ENCODE peak calls at places on chromosomes 13 and 19, in seven cellular contexts. G is fibroblast of lung; P is central memory CD8-positive, alpha-beta T cell; I is fibroblast of pulmonary artery; K is activated CD8-positive, alpha-beta memory T cell treated with anti-CD3 and anti-CD28 coated beads for 48 hours; T is memory B cell; B is posterior vena cava. U is an unnamed sample.

GRCh38 chr19:39448271-39448670 is 2.9 kb downstream of the SUPT5H start:
- DNase-seq in G (peak), P (no peak), I (no peak), K (no peak), T (peak), B (no peak), U (no peak)

GRCh38 chr13:113947321-113948033 is 26.4 kb downstream of the C13orf46 start:
- DNase-seq in G (no peak), P (no peak), I (peak), K (no peak), T (no peak), B (peak), U (no peak)

GRCh38 chr19:3162418-3163229 is 15.9 kb upstream of the S1PR4 start:
- DNase-seq in G (no peak), P (no peak), I (peak), K (no peak), T (no peak), B (no peak), U (peak)

GRCh38 chr13:60162096-60162495 is 1.6 kb downstream of the DIAPH3 start:
- DNase-seq in G (peak), P (no peak), I (no peak), K (no peak), T (no peak), B (no peak), U (no peak)

GRCh38 chr13:78168981-78169380 is 250.3 kb upstream of the EDNRB start:
- DNase-seq in G (no peak), P (no peak), I (no peak), K (no peak), T (no peak), B (no peak), U (no peak)

GRCh38 chr19:46639356-46640061 is 3.5 kb upstream of the GNG8 start:
- DNase-seq in G (peak), P (no peak), I (peak), K (no peak), T (no peak), B (peak), U (peak)

GRCh38 chr13:107170270-107170931 is 602.5 kb upstream of the ARGLU1 start:
- DNase-seq in G (no peak), P (no peak), I (no peak), K (no peak), T (no peak), B (no peak), U (no peak)

GRCh38 chr13:92354583-92354982 is 872.0 kb upstream of the GPC6 start:
- DNase-seq in G (peak), P (no peak), I (peak), K (no peak), T (no peak), B (no peak), U (no peak)

GRCh38 chr19:38143847-38144246 is 80.2 kb downstream of the DPF1 start:
- DNase-seq in G (no peak), P (no peak), I (no peak), K (no peak), T (no peak), B (no peak), U (no peak)

GRCh38 chr13:73090116-73090811 is 31.5 kb downstream of the KLF5 start:
- DNase-seq in G (peak), P (no peak), I (peak), K (no peak), T (no peak), B (no peak), U (peak)

GRCh38 chr19:12954150-12954962 is 2.7 kb downstream of the GADD45GIP1 start:
- DNase-seq in G (no peak), P (no peak), I (no peak), K (no peak), T (no peak), B (peak), U (no peak)

GRCh38 chr19:53553865-53554791 is 16.2 kb downstream of the ZNF331 start:
- DNase-seq in G (peak), P (peak), I (peak), K (peak), T (peak), B (peak), U (peak)

GRCh38 chr19:1312732-1313694 is 27.3 kb downstream of the EFNA2 start:
- DNase-seq in G (peak), P (no peak), I (peak), K (no peak), T (no peak), B (no peak), U (no peak)

GRCh38 chr19:14410054-14410774 is 8.9 kb downstream of the DDX39A start:
- DNase-seq in G (no peak), P (no peak), I (no peak), K (no peak), T (no peak), B (no peak), U (peak)

GRCh38 chr19:2015611-2015950 is at the start of gene BTBD2:
- DNase-seq in G (peak), P (no peak), I (peak), K (no peak), T (no peak), B (no peak), U (peak)

GRCh38 chr19:43526884-43527859 is at the start of gene ETHE1:
- DNase-seq in G (peak), P (peak), I (peak), K (peak), T (no peak), B (peak), U (peak)

GRCh38 chr19:3615524-3616135 is 9.0 kb upstream of the TBXA2R start:
- DNase-seq in G (no peak), P (no peak), I (no peak), K (no peak), T (no peak), B (peak), U (no peak)

GRCh38 chr13:109780880-109781383 is 5.5 kb downstream of the IRS2 start:
- DNase-seq in G (no peak), P (no peak), I (no peak), K (no peak), T (no peak), B (no peak), U (no peak)

GRCh38 chr19:40798223-40798996 is 581 bp upstream of the EGLN2 start:
- DNase-seq in G (peak), P (peak), I (peak), K (peak), T (peak), B (peak), U (peak)

GRCh38 chr19:7867092-7867844 is 6.9 kb downstream of the PRR36 start:
- DNase-seq in G (no peak), P (no peak), I (no peak), K (no peak), T (no peak), B (no peak), U (no peak)

GRCh38 chr13:63167699-63168337 is 1752.2 kb upstream of the PCDH20 start:
- DNase-seq in G (no peak), P (no peak), I (no peak), K (no peak), T (no peak), B (no peak), U (no peak)

GRCh38 chr13:110929104-110929777 is 14.4 kb upstream of the ANKRD10 start:
- DNase-seq in G (no peak), P (no peak), I (no peak), K (no peak), T (no peak), B (no peak), U (no peak)

GRCh38 chr19:1161716-1162115 is 12.4 kb downstream of the SBNO2 start:
- DNase-seq in G (no peak), P (no peak), I (peak), K (no peak), T (no peak), B (no peak), U (no peak)

GRCh38 chr19:51327066-51327985 is 14.6 kb downstream of the VSIG10L start:
- DNase-seq in G (no peak), P (no peak), I (peak), K (peak), T (no peak), B (peak), U (peak)

GRCh38 chr13:112828082-112828699 is 138.4 kb downstream of the ATP11A start:
- DNase-seq in G (no peak), P (no peak), I (no peak), K (no peak), T (no peak), B (peak), U (no peak)

GRCh38 chr13:27559714-27560113 is 60.6 kb downstream of the LNX2 start:
- DNase-seq in G (no peak), P (no peak), I (no peak), K (no peak), T (no peak), B (no peak), U (no peak)

GRCh38 chr19:36604656-36605100 is 435 bp upstream of the ZNF382 start:
- DNase-seq in G (peak), P (peak), I (peak), K (peak), T (peak), B (no peak), U (peak)

GRCh38 chr13:42876810-42877550 is 95.6 kb downstream of the FAM216B start:
- DNase-seq in G (peak), P (no peak), I (peak), K (no peak), T (no peak), B (no peak), U (no peak)

U was measured in activated CD4-positive, alpha-beta memory T cell treated with anti-CD3 and anti-CD28 coated beads, Interleukin-2, amount 10 ng/mL, durations not matched to agents 7 days and 5 days.